ENCODE peak calls at places on chromosomes 11 and 22, in four cellular contexts. W is HepG2, I is GM12878, R is K562. P is an unnamed sample.

GRCh38 chr22:29032014-29032475 is 29.6 kb downstream of the C22orf31 start:
- DNase-seq in W (peak; percentile 78), I (no peak), R (no peak), P (no peak)

GRCh38 chr11:77386178-77386577 is 84.7 kb upstream of the GDPD4 start:
- DNase-seq in W (no peak), I (no peak), R (no peak), P (no peak)

GRCh38 chr11:134564472-134565200 is 152.6 kb upstream of the B3GAT1 start:
- DNase-seq in W (no peak), I (no peak), R (no peak), P (no peak)

GRCh38 chr22:26564181-26564580 is 25.8 kb downstream of the TPST2 start:
- DNase-seq in W (no peak), I (no peak), R (no peak), P (no peak)

GRCh38 chr11:97019754-97020153 is 629.9 kb downstream of the JRKL start:
- DNase-seq in W (no peak), I (no peak), R (no peak), P (no peak)

GRCh38 chr11:111362887-111363411 is 16.1 kb downstream of the POU2AF1 start:
- DNase-seq in W (no peak), I (no peak), R (no peak), P (no peak)

GRCh38 chr11:87926250-87926970 is 248.8 kb downstream of the RAB38 start:
- DNase-seq in W (no peak), I (no peak), R (no peak), P (no peak)

GRCh38 chr11:64620286-64620962 is 29.4 kb downstream of the SLC22A12 start:
- DNase-seq in W (peak; percentile 9), I (no peak), R (no peak), P (no peak)

GRCh38 chr22:29886601-29887000 is 3.6 kb downstream of the MTMR3 start:
- DNase-seq in W (no peak), I (no peak), R (no peak), P (no peak)

GRCh38 chr11:133950874-133951483 is 5.8 kb downstream of the IGSF9B start:
- DNase-seq in W (no peak), I (no peak), R (no peak), P (peak; percentile 42)

GRCh38 chr22:39388261-39389011 is 11.1 kb upstream of the TAB1 start:
- DNase-seq in W (peak; percentile 80), I (no peak), R (peak; percentile 98), P (peak; percentile 96)

GRCh38 chr22:31585161-31585859 is 76.7 kb downstream of the PISD start:
- DNase-seq in W (peak; percentile 61), I (no peak), R (peak; percentile 56), P (no peak)

GRCh38 chr11:62889484-62890437 is 9.1 kb downstream of the SLC3A2 start:
- DNase-seq in W (peak; percentile 79), I (no peak), R (peak; percentile 40), P (no peak)

GRCh38 chr11:47234669-47235075 is 13.9 kb downstream of the ACP2 start:
- DNase-seq in W (no peak), I (no peak), R (no peak), P (no peak)

GRCh38 chr11:115135936-115136335 is 368.3 kb downstream of the CADM1 start:
- DNase-seq in W (no peak), I (no peak), R (no peak), P (no peak)

GRCh38 chr11:60989108-60989650 is 17.7 kb downstream of the CD6 start:
- DNase-seq in W (no peak), I (no peak), R (no peak), P (no peak)

GRCh38 chr11:105005451-105005845 is 17.5 kb downstream of the CASP5 start:
- DNase-seq in W (no peak), I (no peak), R (no peak), P (no peak)

GRCh38 chr11:118048472-118049370 is 28.2 kb upstream of the TMPRSS4 start:
- DNase-seq in W (no peak), I (no peak), R (no peak), P (no peak)

GRCh38 chr22:31538815-31539214 is 42.5 kb downstream of the SFI1 start:
- DNase-seq in W (no peak), I (peak; percentile 58), R (no peak), P (no peak)

GRCh38 chr22:24105018-24105360 is 76.3 kb upstream of the SUSD2 start:
- DNase-seq in W (no peak), I (no peak), R (no peak), P (no peak)

GRCh38 chr11:40130427-40130826 is 1329.0 kb downstream of the LRRC4C start:
- DNase-seq in W (no peak), I (no peak), R (no peak), P (peak; percentile 16)

GRCh38 chr11:27806122-27806521 is 105.9 kb upstream of the BDNF start:
- DNase-seq in W (no peak), I (no peak), R (peak; percentile 17), P (peak; percentile 21)

GRCh38 chr11:33624082-33624481 is 76.5 kb downstream of the C11orf91 start:
- DNase-seq in W (no peak), I (no peak), R (no peak), P (no peak)

GRCh38 chr11:17734418-17734911 is at the start of gene KCNC1:
- DNase-seq in W (no peak), I (no peak), R (peak; percentile 46), P (peak; percentile 62)

GRCh38 chr11:587978-588380 is 11.7 kb downstream of the PHRF1 start:
- DNase-seq in W (peak; percentile 96), I (no peak), R (peak; percentile 70), P (no peak)

GRCh38 chr11:49995559-49995958 is 13.2 kb upstream of the OR4C12 start:
- DNase-seq in W (peak; percentile 73), I (no peak), R (peak; percentile 45), P (peak; percentile 32)

GRCh38 chr11:15117751-15118150 is 3.0 kb downstream of the INSC start:
- DNase-seq in W (no peak), I (no peak), R (no peak), P (no peak)

GRCh38 chr11:57932105-57932504 is 91.6 kb upstream of the OR9Q1 start:
- DNase-seq in W (no peak), I (no peak), R (no peak), P (no peak)

DNA sequence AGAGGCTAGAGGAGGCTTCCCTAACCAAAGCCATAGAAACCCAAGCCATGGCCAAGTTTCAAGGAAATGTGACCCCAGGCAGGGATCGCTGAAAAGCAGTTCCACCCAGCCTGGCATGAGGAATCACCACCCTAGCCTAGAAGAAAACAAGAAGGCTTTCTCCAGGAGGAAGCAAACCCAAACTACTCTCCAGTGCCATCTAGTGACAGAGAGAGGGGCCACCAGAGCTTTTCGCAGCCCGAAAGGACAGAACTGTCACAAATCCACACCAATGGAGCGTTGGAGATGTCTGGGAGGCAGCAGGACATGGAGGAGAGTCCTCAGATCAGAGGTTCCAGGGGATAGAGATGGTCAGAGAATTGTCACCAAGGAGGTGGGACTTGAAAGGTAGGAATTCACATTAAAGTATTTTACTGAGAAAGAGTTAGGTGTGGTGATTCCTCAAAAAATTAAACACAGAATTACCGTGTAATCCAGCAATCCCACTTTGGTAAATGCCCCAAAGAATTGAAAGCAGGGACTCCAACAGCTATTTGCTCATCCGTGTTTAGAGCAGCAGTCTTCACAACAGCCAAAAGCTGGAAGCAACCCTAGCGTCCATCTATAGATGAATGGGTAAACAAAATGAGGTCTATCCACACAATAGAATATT is 67.3 kb upstream of the NUP50 start:
- DNase-seq in W (peak; percentile 37), I (no peak), R (peak; percentile 54), P (peak; percentile 74)
- TF ChIP-seq CBFB in W (no peak), I (no peak), R (no peak), P (no peak)

DNA sequence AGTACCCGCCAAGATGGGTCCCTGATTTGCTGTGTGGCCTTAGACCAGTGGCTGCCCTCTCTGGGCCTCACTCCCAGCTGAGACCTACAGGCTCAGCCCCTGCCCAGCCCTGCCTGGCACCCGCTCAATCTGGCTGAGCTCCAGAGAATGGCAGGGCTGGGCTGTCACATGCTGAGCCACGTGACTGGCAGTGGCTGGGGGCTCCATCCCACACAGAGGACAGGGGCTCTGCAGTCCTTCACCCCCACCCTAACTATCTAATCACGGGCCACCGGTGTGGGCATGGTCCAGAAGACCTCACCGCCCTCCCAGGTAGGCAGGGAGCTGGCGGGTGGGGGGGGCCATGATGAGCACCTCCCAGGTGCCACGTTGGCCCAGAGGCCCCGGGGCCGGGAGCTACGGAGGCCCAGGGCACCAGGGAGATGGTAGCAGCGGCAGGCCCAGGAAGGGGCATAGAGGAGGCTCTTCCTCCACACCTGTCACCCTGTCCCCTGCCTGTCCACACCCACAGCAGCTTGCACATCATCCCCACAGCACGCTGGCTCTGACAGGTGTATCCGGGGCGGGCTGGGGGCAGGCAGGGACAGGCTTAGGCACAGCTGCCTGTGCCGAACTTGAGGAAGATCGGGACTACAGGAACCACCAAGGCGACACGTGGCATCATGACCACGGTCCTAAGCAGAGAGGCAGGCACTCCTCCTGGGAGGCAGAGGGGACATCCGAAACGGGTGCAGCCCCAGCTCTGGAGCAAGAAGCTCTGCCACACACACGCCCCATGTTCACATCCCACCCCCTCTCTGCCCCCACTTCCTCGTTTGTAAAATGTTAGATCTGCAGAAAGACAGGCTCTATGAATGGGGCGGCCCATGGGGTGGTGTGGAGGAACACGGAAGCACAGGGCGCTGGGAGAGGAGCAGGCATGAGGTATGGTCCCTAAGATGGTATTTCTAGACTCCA is 1.5 kb upstream of the ALDH3B1 start:
- DNase-seq in W (no peak), I (no peak), R (no peak), P (no peak)
- TF ChIP-seq CBFB in W (no peak), I (no peak), R (no peak), P (no peak)

DNA sequence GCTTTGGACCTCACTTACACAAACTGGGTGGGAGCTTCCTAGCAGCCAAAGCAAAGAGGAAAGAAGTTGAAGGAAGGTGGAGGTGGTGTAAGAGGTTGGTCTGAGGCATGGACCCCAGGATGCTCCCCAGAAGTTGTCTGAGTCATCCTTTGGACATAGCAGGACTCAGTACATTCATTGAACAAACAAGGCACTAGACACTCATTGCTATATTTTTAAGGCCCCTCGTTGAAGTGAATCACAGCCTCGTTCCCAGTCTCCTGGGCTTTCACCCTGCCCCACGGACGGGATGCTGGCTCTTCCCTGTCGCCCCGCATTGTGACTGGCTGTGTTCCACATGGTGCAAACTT is 95.9 kb upstream of the FGF3 start:
- DNase-seq in W (no peak), I (no peak), R (no peak), P (no peak)
- TF ChIP-seq CBFB in W (no peak), I (no peak), R (no peak), P (no peak)

GRCh38 chr11:10625982-10626311 is 57.5 kb upstream of the LYVE1 start:
- DNase-seq in W (no peak), I (no peak), R (no peak), P (no peak)
- TF ChIP-seq CBFB in W (no peak), I (no peak), R (no peak), P (no peak)

GRCh38 chr11:83088965-83089364 is 17.3 kb upstream of the RAB30 start:
- DNase-seq in W (peak; percentile 16), I (no peak), R (peak; percentile 19), P (no peak)

GRCh38 chr11:83092488-83093384 is 21.0 kb upstream of the RAB30 start:
- DNase-seq in W (peak; percentile 98), I (no peak), R (no peak), P (no peak)

DNA sequence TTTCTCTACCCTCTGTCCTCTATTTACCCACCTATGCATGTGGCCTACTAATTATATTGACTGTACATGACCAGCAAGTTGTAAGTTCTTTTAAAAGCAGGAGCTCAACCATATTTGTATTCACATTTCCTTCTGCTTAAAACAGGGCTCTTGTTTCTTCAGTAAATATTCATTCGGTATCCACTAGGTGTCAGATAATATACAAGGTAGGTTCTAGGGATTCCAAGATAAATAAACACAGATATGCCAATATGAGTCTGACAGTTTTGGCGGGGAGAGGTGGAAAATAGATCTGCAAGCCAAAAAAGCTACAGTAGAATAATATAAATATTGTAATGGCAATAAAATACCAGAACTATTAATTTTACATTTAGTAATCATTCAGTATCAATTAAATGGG is 15.3 kb upstream of the RAB30 start:
- DNase-seq in W (peak; percentile 39), I (no peak), R (no peak), P (no peak)
- TF ChIP-seq CBFB in W (no peak), I (no peak), R (no peak), P (no peak)